ENCODE peak calls at places on chromosome 16, in nine cellular contexts. Q, D, V, S, I, B, M, J and W are unnamed samples.

GRCh38 chr16:72976047-72976746 is 71.7 kb downstream of the ZFHX3 start:
- DNase-seq in Q (no peak), D (no peak), V (no peak), S (no peak), I (no peak), B (no peak), M (no peak), J (no peak), W (no peak)

GRCh38 chr16:31077592-31078199 is 3.5 kb downstream of the ZNF646 start:
- DNase-seq in Q (no peak), D (no peak), V (peak), S (no peak), I (no peak), B (no peak), M (no peak), J (no peak), W (no peak)

GRCh38 chr16:49639739-49640388 is 216.0 kb downstream of the ZNF423 start:
- DNase-seq in Q (no peak), D (peak), V (peak), S (peak), I (peak), B (no peak), M (no peak), J (no peak), W (no peak)

GRCh38 chr16:53821957-53822625 is 118.1 kb downstream of the FTO start:
- DNase-seq in Q (no peak), D (no peak), V (no peak), S (peak), I (no peak), B (no peak), M (no peak), J (no peak), W (no peak)

GRCh38 chr16:50152386-50152806 is 710 bp upstream of the TENT4B start:
- DNase-seq in Q (no peak), D (peak), V (no peak), S (no peak), I (peak), B (peak), M (peak), J (peak), W (no peak)

GRCh38 chr16:85653226-85653917 is 35.4 kb downstream of the GINS2 start:
- DNase-seq in Q (no peak), D (peak), V (no peak), S (no peak), I (no peak), B (no peak), M (no peak), J (no peak), W (no peak)

GRCh38 chr16:87582221-87582965 is 19.9 kb upstream of the JPH3 start:
- DNase-seq in Q (peak), D (peak), V (peak), S (peak), I (no peak), B (no peak), M (peak), J (no peak), W (no peak)

GRCh38 chr16:66248096-66248495 is 118.4 kb upstream of the CDH5 start:
- DNase-seq in Q (peak), D (peak), V (no peak), S (peak), I (no peak), B (no peak), M (no peak), J (no peak), W (no peak)

GRCh38 chr16:66899310-66899944 is 19.1 kb downstream of the PDP2 start:
- DNase-seq in Q (no peak), D (peak), V (no peak), S (no peak), I (no peak), B (no peak), M (no peak), J (no peak), W (no peak)

GRCh38 chr16:68265078-68265925 is 976 bp downstream of the SLC7A6 start:
- DNase-seq in Q (peak), D (no peak), V (peak), S (peak), I (peak), B (no peak), M (peak), J (peak), W (no peak)

GRCh38 chr16:23290189-23291062 is 11.7 kb upstream of the SCNN1B start:
- DNase-seq in Q (no peak), D (no peak), V (no peak), S (no peak), I (no peak), B (no peak), M (no peak), J (no peak), W (no peak)

GRCh38 chr16:88005148-88005547 is 53.9 kb downstream of the BANP start:
- DNase-seq in Q (no peak), D (no peak), V (peak), S (no peak), I (peak), B (no peak), M (peak), J (no peak), W (peak)

GRCh38 chr16:31093132-31093703 is 1.4 kb downstream of the VKORC1 start:
- DNase-seq in Q (no peak), D (no peak), V (peak), S (no peak), I (peak), B (no peak), M (peak), J (no peak), W (no peak)

GRCh38 chr16:23060458-23061320 is 88.6 kb downstream of the USP31 start:
- DNase-seq in Q (peak), D (peak), V (peak), S (peak), I (peak), B (peak), M (peak), J (peak), W (peak)

GRCh38 chr16:46911038-46911437 is 26.9 kb downstream of the GPT2 start:
- DNase-seq in Q (no peak), D (no peak), V (no peak), S (no peak), I (no peak), B (no peak), M (no peak), J (no peak), W (no peak)

GRCh38 chr16:8893976-8894690 is 12.0 kb downstream of the LITAFD start:
- DNase-seq in Q (no peak), D (no peak), V (no peak), S (no peak), I (no peak), B (no peak), M (no peak), J (no peak), W (no peak)

GRCh38 chr16:87855852-87856715 is 13.2 kb downstream of the SLC7A5 start:
- DNase-seq in Q (peak), D (no peak), V (no peak), S (no peak), I (no peak), B (no peak), M (peak), J (peak), W (no peak)

GRCh38 chr16:83118365-83118764 is 491.6 kb downstream of the CDH13 start:
- DNase-seq in Q (no peak), D (no peak), V (no peak), S (peak), I (no peak), B (no peak), M (no peak), J (no peak), W (no peak)

GRCh38 chr16:4215106-4215505 is 26.8 kb downstream of the SRL start:
- DNase-seq in Q (no peak), D (no peak), V (no peak), S (no peak), I (no peak), B (no peak), M (no peak), J (no peak), W (no peak)

GRCh38 chr16:56643080-56643778 is 4.8 kb downstream of the MT1A start:
- DNase-seq in Q (peak), D (peak), V (peak), S (peak), I (peak), B (no peak), M (peak), J (peak), W (peak)

GRCh38 chr16:26118575-26118974 is 426.8 kb downstream of the HS3ST4 start:
- DNase-seq in Q (no peak), D (no peak), V (peak), S (no peak), I (peak), B (no peak), M (no peak), J (no peak), W (no peak)

GRCh38 chr16:73019456-73020362 is 28.2 kb downstream of the ZFHX3 start:
- DNase-seq in Q (no peak), D (no peak), V (no peak), S (peak), I (peak), B (no peak), M (peak), J (no peak), W (no peak)

GRCh38 chr16:56300901-56301351 is 109.6 kb downstream of the GNAO1 start:
- DNase-seq in Q (no peak), D (no peak), V (no peak), S (no peak), I (no peak), B (no peak), M (no peak), J (no peak), W (no peak)

GRCh38 chr16:56897026-56897799 is 32.2 kb downstream of the SLC12A3 start:
- DNase-seq in Q (no peak), D (no peak), V (no peak), S (no peak), I (no peak), B (no peak), M (no peak), J (no peak), W (no peak)

GRCh38 chr16:80231888-80232287 is 308.9 kb upstream of the DYNLRB2 start:
- DNase-seq in Q (no peak), D (no peak), V (no peak), S (peak), I (no peak), B (no peak), M (no peak), J (no peak), W (no peak)

GRCh38 chr16:29811170-29811895 is 660 bp upstream of the PRRT2 start:
- DNase-seq in Q (peak), D (peak), V (peak), S (peak), I (peak), B (peak), M (peak), J (peak), W (peak)

DNA sequence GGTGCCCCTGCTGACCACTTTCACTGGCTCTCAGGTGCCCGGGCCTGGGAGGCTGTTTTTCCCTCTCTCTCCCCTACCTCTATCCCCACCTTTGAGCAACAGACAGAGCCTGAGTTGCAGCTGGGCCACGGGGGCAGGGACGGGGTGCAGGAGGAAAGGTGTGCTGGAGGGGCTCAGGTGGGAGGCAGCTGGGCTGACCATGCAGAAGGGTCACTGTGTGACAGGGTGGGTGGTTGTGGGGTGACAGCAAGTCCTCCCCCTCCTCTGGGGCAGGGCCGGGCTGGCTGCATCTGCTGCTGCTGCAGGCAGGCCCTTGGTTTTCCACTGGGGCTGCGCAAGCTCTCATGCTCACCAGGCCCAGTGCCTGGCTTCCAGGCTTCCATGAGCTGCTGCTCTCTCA is 6.6 kb downstream of the ZNF319 start:
- DNase-seq in Q (no peak), D (no peak), V (no peak), S (no peak), I (no peak), B (no peak), M (no peak), J (no peak), W (no peak)
- TF ChIP-seq CTCF in Q (no peak), D (no peak), V (no peak), S (no peak), I (no peak), B (no peak), M (no peak), J (no peak), W (no peak)

GRCh38 chr16:2148714-2149629 is 547 bp downstream of the RAB26 start:
- DNase-seq in Q (no peak), D (no peak), V (peak), S (no peak), I (no peak), B (no peak), M (peak), J (no peak), W (no peak)
- TF ChIP-seq CTCF in Q (peak), D (no peak), V (no peak), S (no peak), I (no peak), B (no peak), M (no peak), J (no peak), W (no peak)

DNA sequence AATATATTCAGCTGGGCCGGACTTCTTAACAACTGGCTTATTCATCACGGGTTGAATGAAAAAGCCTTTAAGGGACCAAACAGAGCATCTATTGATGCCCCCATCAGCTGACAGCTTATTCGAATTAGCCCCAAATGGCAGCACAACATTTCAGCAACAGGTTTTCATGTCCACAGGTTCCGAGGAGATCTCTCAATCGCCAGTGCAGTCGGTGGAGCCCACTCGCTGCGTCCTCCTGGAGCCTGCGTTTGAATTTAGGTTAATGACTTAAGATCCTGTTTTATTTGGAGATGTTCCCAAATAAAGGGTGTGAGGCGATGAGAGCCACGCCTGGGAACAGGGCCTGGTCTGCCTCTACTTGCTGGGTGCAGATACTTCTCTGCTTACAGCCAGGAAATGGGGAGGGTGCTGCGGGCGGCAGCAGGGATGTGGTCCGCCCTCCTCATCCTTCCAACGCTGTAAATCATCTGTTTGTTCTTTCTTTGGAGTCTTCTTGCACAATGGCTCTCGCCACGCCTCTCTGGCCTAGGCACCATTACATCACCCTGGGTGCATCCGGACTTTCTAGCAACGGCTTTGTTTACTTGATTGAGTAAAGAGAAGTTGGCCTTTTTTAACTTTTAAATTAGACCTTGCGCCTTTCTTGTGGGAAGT is 22.6 kb downstream of the NDE1 start:
- DNase-seq in Q (peak), D (peak), V (peak), S (peak), I (no peak), B (peak), M (peak), J (peak), W (no peak)
- TF ChIP-seq CTCF in Q (no peak), D (no peak), V (no peak), S (no peak), I (no peak), B (no peak), M (no peak), J (no peak), W (no peak)

GRCh38 chr16:89982318-89982717 is 33.8 kb downstream of the DEF8 start:
- DNase-seq in Q (no peak), D (no peak), V (no peak), S (no peak), I (no peak), B (no peak), M (no peak), J (no peak), W (no peak)

GRCh38 chr16:89984215-89984614 is 35.0 kb downstream of the DBNDD1 start:
- DNase-seq in Q (no peak), D (no peak), V (no peak), S (no peak), I (no peak), B (no peak), M (no peak), J (no peak), W (no peak)

GRCh38 chr16:89985219-89985618 is 34.0 kb downstream of the DBNDD1 start:
- DNase-seq in Q (no peak), D (no peak), V (no peak), S (no peak), I (no peak), B (no peak), M (no peak), J (no peak), W (no peak)

GRCh38 chr16:89983550-89983949 is 35.0 kb downstream of the DEF8 start:
- DNase-seq in Q (no peak), D (no peak), V (no peak), S (no peak), I (no peak), B (no peak), M (no peak), J (no peak), W (no peak)

DNA sequence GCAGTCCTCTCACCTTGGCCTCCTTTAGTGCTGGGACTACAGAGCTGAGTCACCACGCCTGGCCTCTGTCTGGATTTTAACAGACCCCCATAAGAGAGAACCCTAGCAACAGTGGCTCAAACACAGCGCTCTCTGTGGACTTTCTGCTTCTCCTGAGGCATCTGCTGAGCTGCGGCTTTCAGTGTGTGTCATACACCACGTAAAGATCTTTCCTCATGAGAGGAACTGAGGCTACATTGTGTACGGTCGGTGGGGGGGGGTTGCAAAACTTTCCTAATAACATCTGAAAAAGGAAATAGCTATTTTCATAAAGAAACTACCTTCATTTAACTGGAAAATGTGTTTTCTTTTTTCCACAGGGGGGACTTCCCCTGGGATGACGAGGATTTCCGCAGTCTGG is 32.9 kb downstream of the DEF8 start:
- DNase-seq in Q (no peak), D (no peak), V (no peak), S (no peak), I (no peak), B (no peak), M (peak), J (no peak), W (no peak)
- TF ChIP-seq CTCF in Q (no peak), D (no peak), V (no peak), S (no peak), I (no peak), B (no peak), M (no peak), J (no peak), W (no peak)

GRCh38 chr16:10940501-10941079 is 1.7 kb downstream of the DEXI start:
- DNase-seq in Q (no peak), D (no peak), V (no peak), S (no peak), I (no peak), B (no peak), M (no peak), J (no peak), W (no peak)

GRCh38 chr16:10941127-10941933 is 938 bp downstream of the DEXI start:
- DNase-seq in Q (no peak), D (no peak), V (peak), S (no peak), I (no peak), B (no peak), M (no peak), J (no peak), W (no peak)

GRCh38 chr16:10944249-10945064 is at the start of gene CLEC16A:
- DNase-seq in Q (peak), D (peak), V (peak), S (peak), I (peak), B (peak), M (peak), J (peak), W (peak)

GRCh38 chr16:10945065-10945787 is 862 bp downstream of the CLEC16A start:
- DNase-seq in Q (no peak), D (no peak), V (no peak), S (no peak), I (no peak), B (no peak), M (no peak), J (no peak), W (no peak)

DNA sequence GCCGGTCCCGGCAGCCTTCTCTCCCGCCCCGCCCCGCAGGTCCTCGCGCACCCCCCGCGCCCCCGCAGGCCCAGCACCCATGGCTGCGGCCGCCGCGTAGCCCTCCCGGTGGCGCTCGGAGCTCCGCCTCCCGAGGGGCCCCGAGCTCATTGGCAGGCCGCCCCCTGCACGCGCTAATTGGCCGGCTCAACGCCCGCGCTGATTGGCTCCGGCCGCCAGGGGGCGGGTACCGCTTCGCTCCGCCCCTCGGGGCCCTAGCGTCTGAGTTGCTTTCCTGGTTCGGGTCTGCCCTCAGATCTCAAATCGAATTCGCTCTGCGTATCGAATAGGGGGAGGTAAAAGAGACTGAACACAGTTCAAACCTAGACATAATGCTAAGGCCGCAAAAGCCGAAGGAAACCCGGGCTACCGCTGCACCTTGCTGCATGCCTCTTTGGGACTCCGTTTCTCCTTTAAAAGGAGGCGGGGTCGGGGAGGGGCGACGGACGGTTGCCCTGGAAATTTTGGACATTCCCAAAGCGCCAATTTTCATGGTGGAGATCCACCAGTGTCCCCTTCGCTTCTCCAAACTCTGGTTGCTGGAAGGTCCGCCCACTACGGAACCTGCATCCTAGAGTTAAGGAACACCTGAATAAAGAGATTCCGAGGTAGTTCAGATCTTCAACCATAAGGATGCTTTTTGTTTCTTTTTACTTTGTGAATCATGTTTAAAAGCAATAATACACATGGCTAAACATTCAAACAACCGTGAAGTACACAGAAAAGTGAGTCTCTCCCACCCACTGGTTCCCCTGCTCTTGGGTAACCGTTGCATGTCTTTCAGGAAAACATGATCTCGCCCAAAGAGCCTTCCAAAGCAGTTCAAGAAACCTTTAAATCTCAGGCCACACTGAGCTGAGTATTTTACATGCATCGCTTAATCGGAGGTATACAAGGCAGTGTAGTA is at the start of gene DEXI:
- DNase-seq in Q (peak), D (peak), V (peak), S (peak), I (peak), B (peak), M (peak), J (peak), W (peak)
- TF ChIP-seq CTCF in Q (peak), D (peak), V (no peak), S (no peak), I (no peak), B (peak), M (no peak), J (no peak), W (no peak)